ENCODE peak calls at places on chromosome 13, in five cellular contexts. One of them, this sample, is unnamed.

GRCh38 chr13:85538957-85539356 is 260.3 kb downstream of the SLITRK6 start:
- DNase-seq in H1: no peak
- DNase-seq in GM12878: no peak
- DNase-seq in HepG2: no peak
- DNase-seq in K562: no peak
- DNase-seq in this sample: no peak

GRCh38 chr13:39612023-39612637 is 9.1 kb upstream of the LHFPL6 start:
- DNase-seq in H1: no peak
- DNase-seq in K562: peak; percentile 20
- DNase-seq in HepG2: peak; percentile 58
- DNase-seq in GM12878: no peak
- DNase-seq in this sample: peak; percentile 93

GRCh38 chr13:114012921-114013320 is 39.0 kb upstream of the C13orf46 start:
- DNase-seq in H1: no peak
- DNase-seq in GM12878: no peak
- DNase-seq in HepG2: no peak
- DNase-seq in K562: no peak
- DNase-seq in this sample: no peak

GRCh38 chr13:35699805-35700204 is 223.3 kb upstream of the MAB21L1 start:
- DNase-seq in H1: no peak
- DNase-seq in K562: no peak
- DNase-seq in HepG2: no peak
- DNase-seq in GM12878: no peak
- DNase-seq in this sample: no peak

GRCh38 chr13:25143693-25144092 is 28.4 kb downstream of the AMER2 start:
- DNase-seq in GM12878: no peak
- DNase-seq in K562: no peak
- DNase-seq in H1: no peak
- DNase-seq in HepG2: no peak
- DNase-seq in this sample: no peak

GRCh38 chr13:32246468-32246867 is 68.7 kb downstream of the ZAR1L start:
- DNase-seq in HepG2: peak; percentile 67
- DNase-seq in H1: peak; percentile 56
- DNase-seq in K562: peak; percentile 53
- DNase-seq in GM12878: no peak
- DNase-seq in this sample: peak; percentile 93

GRCh38 chr13:33775339-33776108 is 42.4 kb upstream of the RFC3 start:
- DNase-seq in K562: no peak
- DNase-seq in HepG2: no peak
- DNase-seq in H1: no peak
- DNase-seq in GM12878: no peak
- DNase-seq in this sample: peak; percentile 25

GRCh38 chr13:33526718-33527117 is 241.2 kb upstream of the STARD13 start:
- DNase-seq in K562: no peak
- DNase-seq in H1: no peak
- DNase-seq in GM12878: no peak
- DNase-seq in HepG2: no peak
- DNase-seq in this sample: no peak

GRCh38 chr13:36211567-36211966 is 2.8 kb downstream of the SOHLH2 start:
- DNase-seq in GM12878: no peak
- DNase-seq in K562: no peak
- DNase-seq in HepG2: no peak
- DNase-seq in H1: no peak
- DNase-seq in this sample: no peak

GRCh38 chr13:36288794-36289391 is 8.7 kb downstream of the CCDC169 start:
- DNase-seq in GM12878: no peak
- DNase-seq in H1: no peak
- DNase-seq in HepG2: no peak
- DNase-seq in K562: no peak
- DNase-seq in this sample: peak; percentile 64

GRCh38 chr13:24038846-24039330 is 121.6 kb upstream of the SPATA13 start:
- DNase-seq in K562: no peak
- DNase-seq in GM12878: no peak
- DNase-seq in H1: no peak
- DNase-seq in HepG2: peak; percentile 22
- DNase-seq in this sample: no peak

GRCh38 chr13:94214979-94215378 is 264.5 kb downstream of the DCT start:
- DNase-seq in H1: no peak
- DNase-seq in HepG2: no peak
- DNase-seq in GM12878: no peak
- DNase-seq in K562: no peak
- DNase-seq in this sample: no peak

GRCh38 chr13:47611664-47612288 is 389.3 kb downstream of the SUCLA2 start:
- DNase-seq in HepG2: no peak
- DNase-seq in K562: no peak
- DNase-seq in H1: no peak
- DNase-seq in GM12878: no peak
- DNase-seq in this sample: no peak

GRCh38 chr13:36344173-36344572 is 2.0 kb downstream of the SPART start:
- DNase-seq in H1: no peak
- DNase-seq in HepG2: no peak
- DNase-seq in GM12878: no peak
- DNase-seq in K562: peak; percentile 13
- DNase-seq in this sample: peak; percentile 39

GRCh38 chr13:102598061-102598460 is 1.3 kb downstream of the TPP2 start:
- DNase-seq in GM12878: no peak
- DNase-seq in HepG2: no peak
- DNase-seq in H1: no peak
- DNase-seq in K562: no peak
- DNase-seq in this sample: no peak

GRCh38 chr13:38346764-38347163 is 2.9 kb upstream of the UFM1 start:
- DNase-seq in H1: no peak
- DNase-seq in GM12878: no peak
- DNase-seq in HepG2: no peak
- DNase-seq in K562: no peak
- DNase-seq in this sample: peak; percentile 45

GRCh38 chr13:100828226-100828625 is 153.6 kb upstream of the TMTC4 start:
- DNase-seq in H1: peak; percentile 3
- DNase-seq in GM12878: no peak
- DNase-seq in HepG2: peak; percentile 42
- DNase-seq in K562: no peak
- DNase-seq in this sample: peak; percentile 70

GRCh38 chr13:112837371-112838037 is 131.5 kb upstream of the MCF2L start:
- DNase-seq in GM12878: no peak
- DNase-seq in K562: no peak
- DNase-seq in HepG2: no peak
- DNase-seq in H1: no peak
- DNase-seq in this sample: no peak

GRCh38 chr13:34250151-34250550 is 432.2 kb downstream of the RFC3 start:
- DNase-seq in H1: no peak
- DNase-seq in HepG2: no peak
- DNase-seq in GM12878: no peak
- DNase-seq in K562: no peak
- DNase-seq in this sample: no peak

GRCh38 chr13:82647540-82647939 is 1234.7 kb downstream of the SLITRK1 start:
- DNase-seq in K562: no peak
- DNase-seq in H1: no peak
- DNase-seq in GM12878: no peak
- DNase-seq in HepG2: no peak
- DNase-seq in this sample: peak; percentile 10

GRCh38 chr13:111518161-111518791 is 197.8 kb downstream of the TEX29 start:
- DNase-seq in GM12878: no peak
- DNase-seq in K562: no peak
- DNase-seq in H1: no peak
- DNase-seq in HepG2: no peak
- DNase-seq in this sample: peak; percentile 30

GRCh38 chr13:26867451-26868067 is 107.0 kb upstream of the GPR12 start:
- DNase-seq in GM12878: no peak
- DNase-seq in K562: peak; percentile 26
- DNase-seq in H1: no peak
- DNase-seq in HepG2: no peak
- DNase-seq in this sample: peak; percentile 39

GRCh38 chr13:92963029-92963428 is 263.6 kb upstream of the GPC6 start:
- DNase-seq in HepG2: no peak
- DNase-seq in K562: no peak
- DNase-seq in GM12878: no peak
- DNase-seq in H1: no peak
- DNase-seq in this sample: no peak

GRCh38 chr13:105202384-105202783 is 1333.1 kb downstream of the EFNB2 start:
- DNase-seq in H1: no peak
- DNase-seq in HepG2: no peak
- DNase-seq in K562: no peak
- DNase-seq in GM12878: no peak
- DNase-seq in this sample: peak; percentile 78

GRCh38 chr13:43411741-43412140 is 375.0 kb downstream of the ENOX1 start:
- DNase-seq in K562: no peak
- DNase-seq in HepG2: no peak
- DNase-seq in GM12878: no peak
- DNase-seq in H1: no peak
- DNase-seq in this sample: no peak

GRCh38 chr13:47426126-47426849 is 529.4 kb upstream of the HTR2A start:
- DNase-seq in H1: no peak
- DNase-seq in K562: no peak
- DNase-seq in GM12878: no peak
- DNase-seq in HepG2: no peak
- DNase-seq in this sample: no peak

GRCh38 chr13:21014139-21014665 is 47.2 kb downstream of the LATS2 start:
- DNase-seq in GM12878: no peak
- DNase-seq in K562: no peak
- DNase-seq in H1: no peak
- DNase-seq in HepG2: no peak
- DNase-seq in this sample: no peak
- H3K4me3 ChIP-seq in GM12878: no peak overlapping the region
- H3K4me3 ChIP-seq in K562: no peak overlapping the region
- H3K4me3 ChIP-seq in H1: no peak overlapping the region
- H3K4me3 ChIP-seq in HepG2: peak overlapping the region; percentile 0
- H3K4me3 ChIP-seq in this sample: no peak overlapping the region

GRCh38 chr13:71864094-71864980 is 2.7 kb downstream of the DACH1 start:
- DNase-seq in H1: no peak
- DNase-seq in K562: no peak
- DNase-seq in HepG2: no peak
- DNase-seq in GM12878: no peak
- DNase-seq in this sample: peak; percentile 78
- TF ChIP-seq EZH2 in H1: peak; percentile 0
- TF ChIP-seq EZH2 in K562: no peak
- TF ChIP-seq EZH2 in HepG2: no peak
- TF ChIP-seq EZH2 in GM12878: no peak
- TF ChIP-seq EZH2 in this sample: peak; percentile 57

GRCh38 chr13:91242652-91243051 is 104.8 kb upstream of the MIR17HG start:
- DNase-seq in HepG2: no peak
- DNase-seq in K562: no peak
- DNase-seq in H1: no peak
- DNase-seq in GM12878: no peak
- DNase-seq in this sample: no peak
- TF ChIP-seq CREB1 in HepG2: no peak
- TF ChIP-seq CREB1 in K562: no peak
- TF ChIP-seq CREB1 in H1: no peak
- TF ChIP-seq CREB1 in GM12878: no peak
- TF ChIP-seq CREB1 in this sample: no peak

DNA sequence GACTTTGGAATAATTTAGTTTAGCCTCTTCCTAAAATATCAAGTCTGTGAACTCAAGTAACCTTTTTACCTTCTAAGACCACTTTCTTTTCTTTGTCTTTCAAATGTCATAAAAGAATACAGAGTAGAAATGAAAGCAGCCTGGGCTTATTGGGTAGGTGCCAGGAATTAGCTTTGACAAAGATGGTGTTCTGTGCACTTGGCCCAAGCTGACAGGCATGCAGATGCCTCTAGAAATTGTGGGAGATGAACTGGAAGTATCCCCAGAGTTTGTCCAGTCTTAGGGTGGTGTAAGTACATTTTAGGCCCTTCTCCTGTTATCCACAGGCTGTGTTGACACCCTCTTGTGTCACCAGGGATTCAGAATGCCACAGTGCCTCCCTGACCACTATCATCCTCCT is 343.0 kb downstream of the KCNRG start:
- DNase-seq in GM12878: no peak
- DNase-seq in K562: no peak
- DNase-seq in H1: no peak
- DNase-seq in HepG2: no peak
- DNase-seq in this sample: no peak
- H3K4me3 ChIP-seq in GM12878: no peak overlapping the region
- H3K4me3 ChIP-seq in K562: no peak overlapping the region
- H3K4me3 ChIP-seq in H1: no peak overlapping the region
- H3K4me3 ChIP-seq in HepG2: no peak overlapping the region
- H3K4me3 ChIP-seq in this sample: no peak overlapping the region

GRCh38 chr13:27924529-27925141 is 4.8 kb downstream of the PDX1 start:
- DNase-seq in HepG2: no peak
- DNase-seq in K562: no peak
- DNase-seq in GM12878: no peak
- DNase-seq in H1: no peak
- DNase-seq in this sample: peak; percentile 60
- TF ChIP-seq EZH2 in HepG2: no peak
- TF ChIP-seq EZH2 in K562: no peak
- TF ChIP-seq EZH2 in GM12878: peak; percentile 36
- TF ChIP-seq EZH2 in H1: peak; percentile 98
- TF ChIP-seq EZH2 in this sample: peak; percentile 96

GRCh38 chr13:49319555-49320350 is 72.0 kb downstream of the CDADC1 start:
- DNase-seq in H1: no peak
- DNase-seq in HepG2: no peak
- DNase-seq in GM12878: no peak
- DNase-seq in K562: no peak
- DNase-seq in this sample: no peak
- TF ChIP-seq CREB1 in H1: no peak
- TF ChIP-seq CREB1 in HepG2: no peak
- TF ChIP-seq CREB1 in GM12878: no peak
- TF ChIP-seq CREB1 in K562: no peak
- TF ChIP-seq CREB1 in this sample: no peak

DNA sequence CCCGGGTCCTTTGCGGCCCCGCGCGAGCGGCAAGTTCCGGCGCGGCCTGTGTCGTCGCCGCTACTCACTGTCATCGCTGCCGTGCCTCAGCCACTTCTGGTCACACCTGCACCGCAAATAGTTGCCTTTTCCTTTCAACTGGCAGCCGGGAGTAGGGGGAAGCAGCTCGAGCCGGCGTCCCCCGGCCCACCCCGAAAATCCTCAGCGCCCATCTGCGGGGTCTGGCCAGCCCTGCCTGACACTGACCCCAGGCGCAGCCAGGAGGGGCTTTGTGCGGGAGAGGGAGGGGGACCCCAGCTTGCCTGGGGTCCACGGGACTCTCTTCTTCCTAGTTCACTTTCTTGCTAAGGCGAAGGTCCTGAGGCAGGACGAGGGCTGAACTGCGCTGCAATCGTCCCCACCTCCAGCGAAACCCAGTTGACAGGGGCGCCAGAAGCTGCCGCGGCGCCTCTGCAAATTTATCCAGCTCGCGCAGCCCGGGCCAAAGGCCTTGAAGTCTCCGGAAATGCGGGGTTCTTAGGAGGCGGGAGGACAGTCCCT is 1.7 kb downstream of the PDX1 start:
- DNase-seq in GM12878: no peak
- DNase-seq in HepG2: no peak
- DNase-seq in H1: no peak
- DNase-seq in K562: no peak
- DNase-seq in this sample: peak; percentile 54
- H3K4me3 ChIP-seq in GM12878: no peak overlapping the region
- H3K4me3 ChIP-seq in HepG2: no peak overlapping the region
- H3K4me3 ChIP-seq in H1: no peak overlapping the region
- H3K4me3 ChIP-seq in K562: no peak overlapping the region
- H3K4me3 ChIP-seq in this sample: peak overlapping the region; percentile 50

This sample was measured in GM23338.